ENCODE peak calls at places on chromosome 9, in four cellular contexts. One of them, this sample, is unnamed.

GRCh38 chr9:103586721-103587120 is 507.4 kb upstream of the SMC2 start:
- DNase-seq in KBM-7: no peak
- DNase-seq in NCI-H774: no peak
- DNase-seq in GM20000: no peak
- DNase-seq in this sample: no peak

GRCh38 chr9:12813960-12814876 is 39.4 kb downstream of the LURAP1L start:
- DNase-seq in KBM-7: no peak
- DNase-seq in NCI-H774: peak
- DNase-seq in GM20000: no peak
- DNase-seq in this sample: peak

GRCh38 chr9:93900436-93900819 is 54.7 kb downstream of the BARX1 start:
- DNase-seq in KBM-7: no peak
- DNase-seq in NCI-H774: no peak
- DNase-seq in GM20000: no peak
- DNase-seq in this sample: no peak

GRCh38 chr9:112112519-112112918 is 62.6 kb downstream of the SUSD1 start:
- DNase-seq in KBM-7: no peak
- DNase-seq in NCI-H774: no peak
- DNase-seq in GM20000: no peak
- DNase-seq in this sample: no peak

GRCh38 chr9:109253637-109254284 is 67.1 kb downstream of the EPB41L4B start:
- DNase-seq in KBM-7: no peak
- DNase-seq in NCI-H774: no peak
- DNase-seq in GM20000: no peak
- DNase-seq in this sample: no peak

GRCh38 chr9:71769175-71770165 is 1.2 kb upstream of the CEMIP2 start:
- DNase-seq in KBM-7: peak
- DNase-seq in NCI-H774: peak
- DNase-seq in GM20000: peak
- DNase-seq in this sample: peak

GRCh38 chr9:108271646-108272349 is 584.0 kb downstream of the ACTL7B start:
- DNase-seq in KBM-7: no peak
- DNase-seq in NCI-H774: peak
- DNase-seq in GM20000: no peak
- DNase-seq in this sample: no peak

GRCh38 chr9:26308328-26308727 is 584.3 kb downstream of the CAAP1 start:
- DNase-seq in KBM-7: no peak
- DNase-seq in NCI-H774: no peak
- DNase-seq in GM20000: no peak
- DNase-seq in this sample: no peak

GRCh38 chr9:82532504-82532903 is 530.4 kb downstream of the RASEF start:
- DNase-seq in KBM-7: no peak
- DNase-seq in NCI-H774: peak
- DNase-seq in GM20000: no peak
- DNase-seq in this sample: no peak

GRCh38 chr9:21873540-21874221 is 71.2 kb downstream of the MTAP start:
- DNase-seq in KBM-7: no peak
- DNase-seq in NCI-H774: no peak
- DNase-seq in GM20000: no peak
- DNase-seq in this sample: no peak

GRCh38 chr9:7336356-7337075 is 463.1 kb downstream of the DMAC1 start:
- DNase-seq in KBM-7: peak
- DNase-seq in NCI-H774: peak
- DNase-seq in GM20000: no peak
- DNase-seq in this sample: no peak

GRCh38 chr9:98922721-98923435 is 20.8 kb upstream of the COL15A1 start:
- DNase-seq in KBM-7: no peak
- DNase-seq in NCI-H774: no peak
- DNase-seq in GM20000: no peak
- DNase-seq in this sample: no peak

GRCh38 chr9:128393171-128393761 is 22.1 kb downstream of the URM1 start:
- DNase-seq in KBM-7: no peak
- DNase-seq in NCI-H774: no peak
- DNase-seq in GM20000: no peak
- DNase-seq in this sample: no peak

GRCh38 chr9:134570151-134570621 is 71.4 kb upstream of the COL5A1 start:
- DNase-seq in KBM-7: no peak
- DNase-seq in NCI-H774: no peak
- DNase-seq in GM20000: no peak
- DNase-seq in this sample: no peak

GRCh38 chr9:22773501-22774220 is 327.0 kb downstream of the DMRTA1 start:
- DNase-seq in KBM-7: no peak
- DNase-seq in NCI-H774: no peak
- DNase-seq in GM20000: no peak
- DNase-seq in this sample: no peak

GRCh38 chr9:89531766-89532165 is 33.9 kb upstream of the SEMA4D start:
- DNase-seq in KBM-7: no peak
- DNase-seq in NCI-H774: no peak
- DNase-seq in GM20000: no peak
- DNase-seq in this sample: no peak

GRCh38 chr9:99682378-99682777 is 139.3 kb upstream of the NR4A3 start:
- DNase-seq in KBM-7: no peak
- DNase-seq in NCI-H774: no peak
- DNase-seq in GM20000: no peak
- DNase-seq in this sample: no peak

GRCh38 chr9:86580688-86581087 is 226.5 kb upstream of the TUT7 start:
- DNase-seq in KBM-7: no peak
- DNase-seq in NCI-H774: no peak
- DNase-seq in GM20000: no peak
- DNase-seq in this sample: no peak

GRCh38 chr9:84789463-84789830 is 119.9 kb downstream of the NTRK2 start:
- DNase-seq in KBM-7: no peak
- DNase-seq in NCI-H774: no peak
- DNase-seq in GM20000: no peak
- DNase-seq in this sample: no peak

GRCh38 chr9:123191260-123191659 is 77.1 kb downstream of the STRBP start:
- DNase-seq in KBM-7: no peak
- DNase-seq in NCI-H774: no peak
- DNase-seq in GM20000: no peak
- DNase-seq in this sample: no peak

GRCh38 chr9:136860529-136860928 is 5.6 kb downstream of the EDF1 start:
- DNase-seq in KBM-7: no peak
- DNase-seq in NCI-H774: no peak
- DNase-seq in GM20000: no peak
- DNase-seq in this sample: no peak

GRCh38 chr9:76451234-76451633 is 7.7 kb upstream of the GCNT1 start:
- DNase-seq in KBM-7: no peak
- DNase-seq in NCI-H774: no peak
- DNase-seq in GM20000: no peak
- DNase-seq in this sample: no peak

GRCh38 chr9:78441822-78442431 is 145.0 kb downstream of the PSAT1 start:
- DNase-seq in KBM-7: no peak
- DNase-seq in NCI-H774: no peak
- DNase-seq in GM20000: no peak
- DNase-seq in this sample: no peak

GRCh38 chr9:38437193-38437823 is 13.1 kb upstream of the IGFBPL1 start:
- DNase-seq in KBM-7: no peak
- DNase-seq in NCI-H774: no peak
- DNase-seq in GM20000: no peak
- DNase-seq in this sample: no peak

GRCh38 chr9:135242406-135242805 is 154.9 kb downstream of the OLFM1 start:
- DNase-seq in KBM-7: no peak
- DNase-seq in NCI-H774: no peak
- DNase-seq in GM20000: no peak
- DNase-seq in this sample: no peak

GRCh38 chr9:33404782-33405362 is 2.5 kb upstream of the AQP7 start:
- DNase-seq in KBM-7: no peak
- DNase-seq in NCI-H774: no peak
- DNase-seq in GM20000: no peak
- DNase-seq in this sample: no peak

GRCh38 chr9:138033950-138034349 is 156.4 kb downstream of the CACNA1B start:
- DNase-seq in KBM-7: no peak
- DNase-seq in NCI-H774: no peak
- DNase-seq in GM20000: no peak
- DNase-seq in this sample: no peak

GRCh38 chr9:104286792-104287191 is 192.7 kb downstream of the SMC2 start:
- DNase-seq in KBM-7: no peak
- DNase-seq in NCI-H774: no peak
- DNase-seq in GM20000: no peak
- DNase-seq in this sample: no peak

GRCh38 chr9:97440160-97440559 is 28.3 kb downstream of the TDRD7 start:
- DNase-seq in KBM-7: no peak
- DNase-seq in NCI-H774: peak
- DNase-seq in GM20000: no peak
- DNase-seq in this sample: no peak

GRCh38 chr9:135884328-135885035 is 22.9 kb downstream of the CAMSAP1 start:
- DNase-seq in KBM-7: no peak
- DNase-seq in NCI-H774: no peak
- DNase-seq in GM20000: no peak
- DNase-seq in this sample: no peak

This sample was measured in NK-92 treated with Interleukin-12 subunit alpha and Interleukin-12 subunit beta, amount 100 ng/mL, for 24 hours.